ENCODE peak calls at places on chromosome 1, in seven cellular contexts. K, E, D, L, B, R and J are unnamed samples.

GRCh38 chr1:212718499-212718898 is 18.9 kb upstream of the BATF3 start:
- DNase-seq in R (no peak), D (no peak), K (peak; percentile 24), L (no peak), B (no peak), E (no peak), J (no peak)

GRCh38 chr1:156414440-156415064 is 45.5 kb downstream of the RHBG start:
- DNase-seq in D (no peak), R (no peak), E (no peak), K (peak; percentile 83), B (no peak), L (no peak), J (no peak)

GRCh38 chr1:184002071-184002470 is 35.5 kb downstream of the COLGALT2 start:
- DNase-seq in L (no peak), B (no peak), D (peak; percentile 72), R (no peak), E (no peak), K (peak; percentile 63), J (peak; percentile 81)

GRCh38 chr1:167650266-167651160 is 20.5 kb downstream of the RCSD1 start:
- DNase-seq in E (no peak), K (no peak), D (no peak), L (no peak), B (peak; percentile 76), R (no peak), J (no peak)

GRCh38 chr1:180912801-180913616 is at the start of gene KIAA1614:
- DNase-seq in E (no peak), L (no peak), R (no peak), K (peak; percentile 68), B (no peak), D (no peak), J (no peak)

GRCh38 chr1:235408503-235408960 is 41.3 kb downstream of the TBCE start:
- DNase-seq in L (no peak), K (no peak), B (no peak), D (no peak), E (no peak), R (no peak), J (no peak)

GRCh38 chr1:177209357-177209756 is 38.6 kb downstream of the BRINP2 start:
- DNase-seq in E (peak; percentile 71), L (peak; percentile 53), K (peak; percentile 28), B (no peak), R (peak; percentile 64), D (peak; percentile 71), J (peak; percentile 99)

GRCh38 chr1:37189111-37189510 is 154.8 kb upstream of the GRIK3 start:
- DNase-seq in E (no peak), K (no peak), R (no peak), B (no peak), D (no peak), L (no peak), J (no peak)

GRCh38 chr1:31648633-31649032 is 4.0 kb upstream of the PEF1 start:
- DNase-seq in L (no peak), B (no peak), D (no peak), K (no peak), E (no peak), R (no peak), J (no peak)

DNA sequence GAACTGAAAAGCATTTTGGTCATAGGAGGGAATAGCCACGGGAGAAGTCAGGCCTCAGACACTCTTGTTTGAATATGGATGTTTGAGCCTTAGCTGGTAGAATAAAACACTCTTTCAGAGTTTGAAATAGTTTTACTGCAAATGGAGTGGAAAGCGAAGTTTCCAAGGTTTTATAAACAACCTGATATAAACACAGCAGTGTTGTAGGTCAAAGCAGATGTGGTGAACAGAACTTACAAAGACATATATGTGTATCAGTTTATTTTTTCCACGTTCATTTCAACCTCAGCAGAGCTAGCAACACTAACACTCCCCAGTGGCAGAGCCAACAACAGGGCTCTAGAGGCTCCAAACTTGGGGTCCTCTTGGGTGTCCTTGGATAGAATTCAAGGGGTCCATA is 89.9 kb downstream of the WLS start:
- DNase-seq in D (no peak), B (no peak), E (no peak), R (no peak), L (no peak), K (no peak), J (no peak)
- TF ChIP-seq CTCF in D (no peak), B (no peak), E (no peak), R (no peak), L (no peak), K (no peak), J (no peak)

DNA sequence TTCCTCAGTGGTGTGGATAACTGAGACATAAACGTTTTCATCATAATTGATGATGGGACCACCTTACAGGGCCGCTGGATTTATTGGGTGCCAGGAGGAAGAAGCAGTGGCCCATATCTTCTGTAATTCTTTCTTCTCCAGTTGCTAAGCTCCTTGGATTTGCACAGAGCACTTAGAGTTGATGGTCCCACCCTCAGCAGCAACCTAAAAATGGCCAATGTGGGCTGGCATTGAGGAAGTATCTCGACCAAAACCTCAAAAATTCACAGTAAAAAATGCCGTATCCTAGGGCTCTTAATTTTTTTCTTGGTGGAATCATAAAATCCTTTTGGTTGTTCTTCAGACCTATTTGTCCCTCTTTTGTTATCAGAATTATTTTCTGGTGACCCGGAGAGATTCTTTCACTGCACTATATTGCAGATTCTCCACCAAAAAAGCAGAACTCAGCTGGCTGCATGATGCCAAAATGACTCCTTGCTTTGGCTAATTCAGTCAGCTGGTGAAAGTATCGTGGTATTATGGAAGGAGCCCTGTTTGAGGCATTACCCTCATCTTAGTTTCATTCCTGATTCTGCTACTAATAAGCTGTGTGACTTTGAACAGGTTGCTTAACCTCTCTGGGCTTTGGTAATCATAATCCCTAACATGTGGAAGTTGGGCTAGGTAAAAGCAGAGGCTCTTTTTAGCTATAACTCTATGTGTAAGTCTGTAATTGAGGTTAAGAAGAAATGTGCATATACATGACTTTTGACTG is 27.6 kb downstream of the KIRREL1 start:
- DNase-seq in E (no peak), R (no peak), K (no peak), D (no peak), L (no peak), B (no peak), J (no peak)
- H3K4me3 ChIP-seq in E (no peak overlapping the region), R (no peak overlapping the region), K (no peak overlapping the region), D (no peak overlapping the region), L (no peak overlapping the region), B (no peak overlapping the region), J (no peak overlapping the region)

GRCh38 chr1:246921481-246921880 is 10.3 kb downstream of the AHCTF1 start:
- DNase-seq in L (no peak), R (no peak), D (no peak), E (no peak), K (no peak), B (no peak), J (no peak)

GRCh38 chr1:246925997-246926626 is 5.6 kb downstream of the AHCTF1 start:
- DNase-seq in E (no peak), D (no peak), L (no peak), B (no peak), K (no peak), R (no peak), J (no peak)

GRCh38 chr1:246923482-246923881 is 8.3 kb downstream of the AHCTF1 start:
- DNase-seq in L (no peak), B (no peak), E (no peak), D (no peak), K (no peak), R (no peak), J (no peak)

GRCh38 chr1:246919902-246920301 is 11.8 kb downstream of the AHCTF1 start:
- DNase-seq in R (no peak), K (no peak), L (no peak), D (no peak), E (no peak), B (no peak), J (no peak)

GRCh38 chr1:246923900-246924299 is 7.8 kb downstream of the AHCTF1 start:
- DNase-seq in L (no peak), K (no peak), B (no peak), E (no peak), D (no peak), R (no peak), J (no peak)
- H3K36me3 ChIP-seq in L (no peaks in the 10 kb centered on the region), K (peaks cover 6% of the 10 kb centered on the region), B (no peaks in the 10 kb centered on the region), E (no peaks in the 10 kb centered on the region), D (no peaks in the 10 kb centered on the region), R (no peaks in the 10 kb centered on the region), J (no peaks in the 10 kb centered on the region)

DNA sequence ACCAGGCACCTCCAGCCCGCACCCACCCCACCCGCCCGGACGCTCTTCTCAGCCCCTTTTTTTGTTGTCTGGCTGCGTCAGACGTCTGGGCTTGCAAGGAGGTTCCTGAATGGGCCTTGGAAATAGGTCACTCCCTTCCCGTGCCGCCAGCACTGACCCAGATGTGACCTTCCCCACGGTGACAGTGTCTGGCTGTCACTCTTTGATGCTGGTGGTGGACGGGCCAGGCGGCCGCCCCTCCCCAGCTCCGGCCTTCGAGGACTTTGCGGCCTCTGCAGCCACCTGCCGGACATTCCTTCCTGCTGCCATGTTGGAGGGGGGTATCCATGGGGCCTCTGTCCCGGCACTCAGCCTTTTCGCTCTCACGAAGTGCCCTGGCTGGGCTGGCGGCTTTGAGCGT is 30.2 kb downstream of the SPSB1 start:
- DNase-seq in B (no peak), K (peak; percentile 27), L (no peak), R (no peak), D (peak; percentile 33), E (no peak), J (no peak)
- TF ChIP-seq CTCF in B (no peak), K (no peak), L (no peak), R (no peak), D (no peak), E (no peak), J (no peak)

DNA sequence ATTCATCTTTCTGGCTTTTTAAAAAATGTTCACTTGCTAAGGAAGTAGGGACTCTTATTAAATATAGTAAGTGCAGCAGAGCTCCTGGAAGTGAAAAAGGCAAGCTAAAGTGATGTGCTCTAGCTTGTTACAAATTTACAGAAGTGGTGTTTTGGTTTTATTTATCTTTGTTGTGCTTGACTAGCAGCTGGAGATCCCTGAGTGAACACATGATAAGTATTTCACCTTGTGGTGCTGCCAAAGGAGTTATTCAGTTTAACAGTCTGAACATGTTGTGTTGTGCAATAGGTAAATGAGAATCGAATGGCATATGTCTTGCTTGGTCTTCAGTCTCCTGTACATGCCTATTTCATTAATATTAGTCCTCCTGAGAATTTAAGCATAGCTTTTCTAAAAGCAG is 315.7 kb downstream of the TPR start:
- DNase-seq in D (peak; percentile 2), B (peak; percentile 15), R (no peak), L (no peak), E (no peak), K (no peak), J (peak; percentile 77)
- H3K4me3 ChIP-seq in D (no peak overlapping the region), B (no peak overlapping the region), R (no peak overlapping the region), L (no peak overlapping the region), E (no peak overlapping the region), K (no peak overlapping the region), J (no peak overlapping the region)

DNA sequence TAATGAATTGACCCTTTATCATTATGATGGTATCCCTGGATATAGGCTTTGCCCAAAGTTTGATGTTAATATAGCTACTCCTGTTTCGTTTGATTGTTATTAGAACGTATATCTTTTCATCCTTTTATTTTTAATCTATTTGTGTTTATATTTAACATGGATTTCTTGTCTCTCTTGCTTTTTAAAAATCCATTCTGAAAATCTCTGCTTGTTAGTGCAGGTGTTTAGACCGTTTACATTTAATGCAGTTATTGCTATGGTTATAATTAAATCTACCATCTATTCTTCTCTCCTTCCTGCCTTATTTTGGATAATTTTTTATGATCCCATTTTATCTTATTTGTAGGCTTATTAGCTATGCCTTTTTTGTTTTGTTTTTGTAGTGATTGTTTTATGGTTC is 12.4 kb downstream of the TSNAX start:
- DNase-seq in D (no peak), L (no peak), R (no peak), E (no peak), K (no peak), B (no peak), J (no peak)
- H3K36me3 ChIP-seq in D (no peaks in the 10 kb centered on the region), L (no peaks in the 10 kb centered on the region), R (peaks cover 28% of the 10 kb centered on the region), E (no peaks in the 10 kb centered on the region), K (peaks cover 24% of the 10 kb centered on the region), B (peaks cover 5% of the 10 kb centered on the region), J (no peaks in the 10 kb centered on the region)